ENCODE peak calls at places on chromosomes 2 and 18, in eight cellular contexts. P, G, N, E, T, K, F and R are unnamed samples.

GRCh38 chr18:67509711-67510110 is 6.8 kb downstream of the DSEL start:
- DNase-seq in E (no peak), K (no peak), N (no peak), G (no peak), P (no peak), T (no peak), F (peak; percentile 21), R (peak; percentile 24)

GRCh38 chr2:236689981-236690380 is 120.4 kb downstream of the ACKR3 start:
- DNase-seq in T (no peak), P (no peak), G (no peak), K (no peak), F (no peak), N (no peak), E (no peak), R (no peak)

GRCh38 chr2:196088209-196088608 is 19.6 kb upstream of the DNAH7 start:
- DNase-seq in G (no peak), N (no peak), P (no peak), T (no peak), E (no peak), K (no peak), F (no peak), R (no peak)

GRCh38 chr2:241189093-241189855 is 797 bp downstream of the ANO7 start:
- DNase-seq in G (no peak), K (no peak), T (no peak), N (no peak), F (no peak), P (no peak), E (no peak), R (no peak)

GRCh38 chr2:11955314-11955713 is 208.9 kb downstream of the LPIN1 start:
- DNase-seq in N (no peak), T (no peak), K (no peak), P (no peak), G (no peak), F (no peak), E (no peak), R (peak; percentile 49)

GRCh38 chr2:57516740-57517340 is 529.8 kb upstream of the VRK2 start:
- DNase-seq in T (peak; percentile 46), E (no peak), F (peak; percentile 30), P (no peak), G (peak; percentile 31), N (no peak), K (peak; percentile 5), R (peak; percentile 54)

GRCh38 chr18:53496028-53496427 is 728.4 kb downstream of the MBD2 start:
- DNase-seq in F (no peak), G (no peak), E (no peak), T (no peak), P (no peak), N (no peak), K (no peak), R (no peak)

GRCh38 chr2:48482774-48483173 is 47.2 kb upstream of the STON1 start:
- DNase-seq in G (no peak), F (no peak), K (no peak), T (no peak), E (no peak), N (no peak), P (no peak), R (no peak)

GRCh38 chr2:231425811-231426703 is 30.5 kb downstream of the B3GNT7 start:
- DNase-seq in F (no peak), K (no peak), N (peak; percentile 50), P (no peak), T (no peak), E (peak; percentile 68), G (no peak), R (no peak)

GRCh38 chr2:100301881-100302584 is 20.3 kb downstream of the LONRF2 start:
- DNase-seq in E (no peak), P (no peak), T (no peak), N (no peak), G (no peak), F (no peak), K (no peak), R (no peak)

GRCh38 chr2:80852808-80853139 is 548.2 kb upstream of the LRRTM1 start:
- DNase-seq in F (no peak), G (no peak), E (no peak), N (no peak), P (no peak), K (no peak), T (peak; percentile 41), R (no peak)

GRCh38 chr2:58101500-58101899 is 54.9 kb downstream of the VRK2 start:
- DNase-seq in F (no peak), G (no peak), T (no peak), N (no peak), E (no peak), P (no peak), K (no peak), R (no peak)

GRCh38 chr2:25833566-25833965 is 44.7 kb downstream of the ASXL2 start:
- DNase-seq in K (no peak), E (no peak), N (peak; percentile 48), F (no peak), T (no peak), G (no peak), P (no peak), R (no peak)